ENCODE peak calls at places on chromosomes 11 and 22, in eight cellular contexts. F is activated naive CD4-positive, alpha-beta T cell treated with anti-CD3 and anti-CD28 coated beads, Interleukin-2, amount 10 ng/mL, durations not matched to agents 7 days and 5 days; N is Peyer's patch; S is stromal cell of bone marrow; H is NK-92 treated with Interleukin-12 subunit alpha and Interleukin-12 subunit beta, amount 100 ng/mL, for 24 hours; Q is NCI-H2029; W is fibroblast of lung; Z is GDM1. L is an unnamed sample.
A peak's percentile ranks its signal among the peaks of the same experiment; 100 is the strongest.

GRCh38 chr11:115965754-115966504 is 461.7 kb upstream of the CADM1 start:
- DNase-seq in N (no peak), F (no peak), S (peak; percentile 9), W (peak; percentile 85), H (no peak), Q (no peak), Z (no peak), L (no peak)

GRCh38 chr11:126352934-126353801 is 2.3 kb upstream of the ST3GAL4 start:
- DNase-seq in W (peak; percentile 76), S (no peak), Q (no peak), Z (peak; percentile 64), N (no peak), F (no peak), H (no peak), L (peak; percentile 62)

GRCh38 chr11:128497057-128497957 is 90.1 kb downstream of the ETS1 start:
- DNase-seq in Q (peak; percentile 88), S (peak; percentile 99), F (no peak), H (no peak), N (no peak), W (peak; percentile 98), Z (no peak), L (peak; percentile 99)

GRCh38 chr22:50304528-50305392 is 2.7 kb downstream of the PLXNB2 start:
- DNase-seq in Q (no peak), N (peak; percentile 63), Z (peak; percentile 61), H (no peak), S (no peak), F (no peak), W (peak; percentile 62), L (peak; percentile 27)

GRCh38 chr11:72041364-72042058 is 38.8 kb downstream of the NUMA1 start:
- DNase-seq in F (peak; percentile 60), Q (peak; percentile 80), H (no peak), N (peak; percentile 79), W (peak; percentile 82), S (peak; percentile 47), Z (peak; percentile 36), L (peak; percentile 82)

GRCh38 chr11:43504316-43504950 is 145.7 kb downstream of the TTC17 start:
- DNase-seq in N (no peak), W (peak; percentile 7), Z (no peak), Q (no peak), S (no peak), H (no peak), F (no peak), L (no peak)

GRCh38 chr22:42381152-42381551 is 51.1 kb downstream of the NFAM1 start:
- DNase-seq in F (no peak), N (no peak), Z (no peak), H (no peak), Q (no peak), W (no peak), S (no peak), L (no peak)

GRCh38 chr11:72238040-72238450 is 5.9 kb downstream of the PHOX2A start:
- DNase-seq in F (peak; percentile 65), N (peak; percentile 74), Z (no peak), H (no peak), W (peak; percentile 61), Q (peak; percentile 18), S (no peak), L (peak; percentile 67)

GRCh38 chr22:31089101-31090100 is 8.3 kb downstream of the SMTN start:
- DNase-seq in H (no peak), Q (no peak), Z (no peak), F (peak; percentile 48), S (no peak), N (peak; percentile 84), W (no peak), L (peak; percentile 20)

GRCh38 chr22:36577019-36577418 is 48.1 kb upstream of the EIF3D start:
- DNase-seq in N (no peak), Z (no peak), F (no peak), S (peak; percentile 12), W (peak; percentile 96), H (no peak), Q (no peak), L (peak; percentile 84)

GRCh38 chr11:61026121-61027031 is 54.9 kb downstream of the CD6 start:
- DNase-seq in S (no peak), H (no peak), Q (peak; percentile 37), W (no peak), F (peak; percentile 83), Z (peak; percentile 47), N (peak; percentile 77), L (no peak)

GRCh38 chr11:62071408-62071807 is 52.4 kb upstream of the INCENP start:
- DNase-seq in N (no peak), H (no peak), W (no peak), Q (no peak), F (no peak), Z (no peak), S (no peak), L (no peak)

GRCh38 chr22:44392446-44392921 is 79.7 kb upstream of the SHISAL1 start:
- DNase-seq in Q (no peak), F (no peak), H (no peak), S (no peak), N (peak; percentile 21), Z (no peak), W (peak; percentile 40), L (no peak)

GRCh38 chr11:1854949-1855885 is 2.3 kb downstream of the LSP1 start:
- DNase-seq in N (no peak), H (no peak), Z (no peak), S (no peak), F (no peak), Q (no peak), W (no peak), L (no peak)

GRCh38 chr22:44023404-44024287 is 456 bp upstream of the PARVB start:
- DNase-seq in S (no peak), W (peak; percentile 40), Q (no peak), H (peak; percentile 30), Z (no peak), N (peak; percentile 74), F (peak; percentile 58), L (peak; percentile 38)

GRCh38 chr11:130924750-130925149 is 8.5 kb upstream of the SNX19 start:
- DNase-seq in S (no peak), Q (no peak), N (no peak), F (no peak), W (no peak), Z (no peak), H (no peak), L (no peak)

GRCh38 chr22:41910599-41911291 is 4.1 kb downstream of the SHISA8 start:
- DNase-seq in Z (no peak), Q (no peak), W (peak; percentile 10), S (peak; percentile 9), H (no peak), N (no peak), F (peak; percentile 53), L (no peak)

GRCh38 chr11:119629834-119630624 is 99.0 kb downstream of the NECTIN1 start:
- DNase-seq in N (no peak), H (no peak), Q (no peak), W (no peak), Z (no peak), F (no peak), S (no peak), L (no peak)

GRCh38 chr11:102186836-102187235 is 76.6 kb downstream of the YAP1 start:
- DNase-seq in W (peak; percentile 30), S (no peak), N (no peak), Z (no peak), H (no peak), Q (no peak), F (no peak), L (peak; percentile 62)

GRCh38 chr11:69512136-69512535 is 30.7 kb downstream of the LINC01488 start:
- DNase-seq in H (no peak), W (no peak), Z (no peak), S (no peak), N (no peak), Q (no peak), F (no peak), L (no peak)

GRCh38 chr11:45094958-45095690 is 51.3 kb upstream of the PRDM11 start:
- DNase-seq in H (no peak), N (no peak), Z (no peak), S (no peak), F (no peak), Q (no peak), W (no peak), L (no peak)

GRCh38 chr22:28759861-28760560 is 12.5 kb upstream of the CCDC117 start:
- DNase-seq in N (no peak), Z (no peak), S (no peak), W (peak; percentile 9), Q (peak; percentile 51), H (no peak), F (no peak), L (peak; percentile 27)

GRCh38 chr11:126515501-126515900 is 160.0 kb downstream of the ST3GAL4 start:
- DNase-seq in F (no peak), Z (no peak), W (no peak), N (no peak), H (no peak), Q (no peak), S (no peak), L (no peak)

GRCh38 chr11:57547854-57548377 is 10.5 kb downstream of the SMTNL1 start:
- DNase-seq in Z (no peak), H (no peak), F (no peak), N (peak; percentile 60), Q (no peak), S (no peak), W (no peak), L (no peak)

GRCh38 chr11:103927535-103927934 is 108.9 kb upstream of the DDI1 start:
- DNase-seq in N (no peak), Q (no peak), F (no peak), Z (no peak), S (peak; percentile 31), W (no peak), H (no peak), L (peak; percentile 36)

GRCh38 chr22:40250608-40251007 is 72.9 kb downstream of the TNRC6B start:
- DNase-seq in N (no peak), H (no peak), W (no peak), Q (no peak), S (no peak), F (no peak), Z (no peak), L (no peak)

GRCh38 chr11:115297330-115297729 is 206.9 kb downstream of the CADM1 start:
- DNase-seq in Z (no peak), F (no peak), W (no peak), H (no peak), S (no peak), Q (peak; percentile 64), N (no peak), L (no peak)

L was measured in astrocyte of the spinal cord.